ENCODE peak calls at places on chromosomes 3 and 15, in seven cellular contexts. F is lower lobe of right lung, R is heart right ventricle, O is choroid plexus epithelial cell, U is H1, X is tibial nerve, D is tibial artery. Q is an unnamed sample.

GRCh38 chr3:128784843-128785242 is 58.9 kb downstream of the RAB7A start:
- DNase-seq in X (no peak), F (no peak), R (no peak), O (no peak), D (no peak), U (no peak), Q (no peak)

GRCh38 chr3:123610331-123610730 is 25.5 kb upstream of the HACD2 start:
- DNase-seq in U (no peak), O (no peak), R (no peak), F (no peak), X (no peak), D (no peak), Q (no peak)

GRCh38 chr15:51576911-51577500 is 45.6 kb downstream of the DMXL2 start:
- DNase-seq in O (peak), F (no peak), U (no peak), R (no peak), X (no peak), D (no peak), Q (no peak)

GRCh38 chr3:59381282-59381681 is 331.5 kb upstream of the CFAP20DC start:
- DNase-seq in X (no peak), F (no peak), D (no peak), O (no peak), U (no peak), R (no peak), Q (no peak)

GRCh38 chr3:44136421-44136820 is 105.3 kb upstream of the TOPAZ1 start:
- DNase-seq in F (no peak), O (peak), U (no peak), R (no peak), D (no peak), X (no peak), Q (no peak)

GRCh38 chr3:160756907-160757623 is 1.0 kb downstream of the PPM1L start:
- DNase-seq in U (no peak), R (peak), D (peak), F (no peak), X (no peak), O (no peak), Q (peak)

GRCh38 chr3:134350861-134351311 is 23.4 kb downstream of the AMOTL2 start:
- DNase-seq in R (no peak), X (no peak), F (no peak), D (no peak), U (no peak), O (no peak), Q (peak)

GRCh38 chr15:56207092-56207491 is 36.6 kb downstream of the RFX7 start:
- DNase-seq in D (no peak), U (no peak), X (no peak), O (no peak), F (no peak), R (no peak), Q (no peak)

GRCh38 chr3:47578691-47579632 is at the start of gene CSPG5:
- DNase-seq in X (no peak), O (no peak), F (peak), U (no peak), D (no peak), R (no peak), Q (peak)

GRCh38 chr3:181919375-181919774 is 207.7 kb downstream of the SOX2 start:
- DNase-seq in X (no peak), U (no peak), F (no peak), O (no peak), R (no peak), D (no peak), Q (no peak)

GRCh38 chr3:21020681-21021080 is 730.3 kb downstream of the ZNF385D start:
- DNase-seq in F (no peak), R (no peak), D (no peak), X (no peak), O (no peak), U (no peak), Q (no peak)

GRCh38 chr3:21028412-21028811 is 722.6 kb downstream of the ZNF385D start:
- DNase-seq in X (no peak), R (no peak), D (no peak), O (no peak), F (no peak), U (no peak), Q (no peak)

GRCh38 chr3:21020043-21020442 is 731.0 kb downstream of the ZNF385D start:
- DNase-seq in R (peak), X (no peak), F (no peak), D (no peak), O (no peak), U (no peak), Q (no peak)

GRCh38 chr3:21024563-21024962 is 726.4 kb downstream of the ZNF385D start:
- DNase-seq in D (no peak), F (no peak), X (no peak), O (no peak), R (no peak), U (no peak), Q (no peak)
- H3K4me3 ChIP-seq in D (no peak), F (no peak), X (no peak), O (no peak), R (no peak), U (no peak), Q (no peak)

GRCh38 chr3:53426918-53427317 is 67.5 kb upstream of the CACNA1D start:
- DNase-seq in F (no peak), X (no peak), D (no peak), U (no peak), O (no peak), R (no peak), Q (no peak)
- TF ChIP-seq CTCF in F (peak), X (no peak), D (no peak), U (no peak), O (peak), R (no peak), Q (no peak)

GRCh38 chr15:90875549-90875981 is 7.2 kb downstream of the FURIN start:
- DNase-seq in U (no peak), F (no peak), D (no peak), X (no peak), O (no peak), R (no peak), Q (no peak)

GRCh38 chr15:90871716-90872480 is 3.5 kb downstream of the FURIN start:
- DNase-seq in X (no peak), U (no peak), F (no peak), R (no peak), D (no peak), O (no peak), Q (peak)

GRCh38 chr15:90872481-90873184 is 4.2 kb downstream of the FURIN start:
- DNase-seq in X (no peak), O (peak), U (no peak), D (no peak), F (no peak), R (no peak), Q (no peak)

GRCh38 chr15:90873998-90874605 is 5.7 kb downstream of the FURIN start:
- DNase-seq in F (peak), U (no peak), O (peak), X (no peak), R (no peak), D (no peak), Q (no peak)

DNA sequence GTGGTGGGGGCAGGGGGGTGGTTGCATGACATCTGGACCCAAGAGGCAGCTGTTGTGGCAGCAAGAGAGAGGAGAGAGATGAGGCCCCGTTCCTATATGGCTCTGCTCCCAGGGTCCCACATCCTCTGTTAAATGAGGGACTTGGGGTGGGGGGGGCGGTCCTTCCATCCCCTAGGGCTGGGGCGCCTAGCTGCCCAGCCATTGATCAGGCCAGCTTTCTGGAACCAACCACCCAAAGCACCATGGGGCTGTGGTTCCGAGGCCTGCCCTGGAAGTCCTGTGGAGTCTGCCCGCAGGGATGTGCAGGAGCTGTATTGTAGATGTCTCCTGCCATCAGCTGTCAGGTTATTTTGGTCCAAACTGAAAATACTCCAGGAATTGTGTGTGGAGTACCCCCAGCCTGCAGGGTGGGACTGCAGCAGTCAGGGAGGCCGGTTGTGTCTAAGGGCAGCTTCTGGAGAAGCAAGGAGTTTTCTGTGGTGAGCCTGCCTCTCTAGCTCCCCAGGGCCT is 5.2 kb downstream of the FURIN start:
- DNase-seq in O (no peak), X (no peak), R (no peak), U (no peak), F (no peak), D (no peak), Q (no peak)
- H3K4me3 ChIP-seq in O (peak), X (no peak), R (peak), U (no peak), F (peak), D (peak), Q (peak)

GRCh38 chr15:27844018-27844666 is 255.0 kb downstream of the OCA2 start:
- DNase-seq in X (no peak), U (no peak), R (no peak), D (no peak), O (peak), F (no peak), Q (no peak)
- TF ChIP-seq CTCF in X (no peak), U (no peak), R (no peak), D (no peak), O (peak), F (no peak), Q (no peak)

GRCh38 chr3:22039156-22039555 is 288.1 kb upstream of the ZNF385D start:
- DNase-seq in U (no peak), D (no peak), R (no peak), O (no peak), F (no peak), X (no peak), Q (no peak)
- H3K4me3 ChIP-seq in U (no peak), D (no peak), R (no peak), O (no peak), F (no peak), X (no peak), Q (no peak)

Q was measured in dorsolateral prefrontal cortex.